ENCODE peak calls at places on chromosomes 3 and 15, in ten cellular contexts. U is esophagus muscularis mucosa, P is esophagus squamous epithelium, K is heart left ventricle, N is gastrocnemius medialis, Z is Peyer's patch, J is right lobe of liver, W is adrenal gland, R is uterus, X is A549. L is an unnamed sample.

GRCh38 chr15:38828031-38828532 is 263.5 kb upstream of the RASGRP1 start:
- DNase-seq in X (no peak), P (no peak), J (no peak), W (no peak), K (no peak), R (no peak), U (peak; percentile 90), Z (no peak), N (no peak), L (no peak)

GRCh38 chr3:53303957-53304356 is 43.4 kb downstream of the DCP1A start:
- DNase-seq in N (no peak), U (no peak), J (no peak), K (no peak), X (no peak), P (no peak), Z (no peak), R (no peak), W (peak; percentile 76), L (no peak)

GRCh38 chr3:162166543-162166942 is 669.9 kb downstream of the OTOL1 start:
- DNase-seq in J (no peak), U (no peak), N (no peak), X (no peak), P (no peak), K (no peak), W (no peak), Z (no peak), R (no peak), L (no peak)

GRCh38 chr15:67762610-67763368 is 62.5 kb upstream of the SKOR1 start:
- DNase-seq in W (peak; percentile 56), P (no peak), R (no peak), U (peak; percentile 86), J (no peak), K (no peak), Z (no peak), X (no peak), N (no peak), L (no peak)

GRCh38 chr3:33440578-33441321 is 545 bp upstream of the UBP1 start:
- DNase-seq in Z (peak; percentile 86), J (peak; percentile 68), X (peak; percentile 99), U (peak; percentile 100), K (peak; percentile 100), N (peak; percentile 100), W (peak; percentile 100), P (peak; percentile 99), R (peak; percentile 99), L (peak; percentile 99)

GRCh38 chr15:39592500-39592899 is 11.6 kb downstream of the THBS1 start:
- DNase-seq in R (no peak), J (no peak), W (no peak), P (no peak), N (no peak), X (no peak), Z (no peak), U (no peak), K (no peak), L (no peak)

GRCh38 chr3:98027084-98027445 is 8.1 kb downstream of the GABRR3 start:
- DNase-seq in Z (no peak), J (no peak), N (no peak), P (no peak), U (no peak), R (no peak), X (no peak), K (no peak), W (no peak), L (no peak)

GRCh38 chr3:177460100-177460499 is 262.8 kb upstream of the TBL1XR1 start:
- DNase-seq in N (no peak), K (no peak), J (no peak), U (no peak), P (no peak), Z (no peak), R (no peak), W (no peak), X (no peak), L (no peak)

GRCh38 chr3:101635954-101636798 is 40.8 kb downstream of the ZBTB11 start:
- DNase-seq in K (peak; percentile 52), X (peak; percentile 50), P (no peak), R (peak; percentile 46), U (peak; percentile 64), Z (no peak), N (peak; percentile 23), J (peak; percentile 55), W (peak; percentile 73), L (peak; percentile 21)

GRCh38 chr3:60708191-60708975 is 542.9 kb downstream of the FHIT start:
- DNase-seq in K (no peak), X (no peak), P (no peak), N (no peak), Z (no peak), R (no peak), U (no peak), J (no peak), W (no peak), L (no peak)

GRCh38 chr15:98154863-98155262 is 194.4 kb downstream of the ARRDC4 start:
- DNase-seq in W (no peak), J (no peak), P (no peak), N (no peak), R (no peak), X (no peak), K (no peak), Z (no peak), U (no peak), L (no peak)

GRCh38 chr15:98150084-98150483 is 189.6 kb downstream of the ARRDC4 start:
- DNase-seq in R (no peak), J (no peak), N (no peak), K (no peak), Z (no peak), U (no peak), X (no peak), W (no peak), P (no peak), L (no peak)

GRCh38 chr15:98151098-98151497 is 190.6 kb downstream of the ARRDC4 start:
- DNase-seq in W (no peak), P (no peak), K (no peak), U (no peak), N (no peak), R (no peak), J (no peak), X (no peak), Z (no peak), L (no peak)

GRCh38 chr15:98147415-98147814 is 186.9 kb downstream of the ARRDC4 start:
- DNase-seq in P (no peak), W (no peak), Z (no peak), N (no peak), R (no peak), U (no peak), K (no peak), J (no peak), X (no peak), L (no peak)

DNA sequence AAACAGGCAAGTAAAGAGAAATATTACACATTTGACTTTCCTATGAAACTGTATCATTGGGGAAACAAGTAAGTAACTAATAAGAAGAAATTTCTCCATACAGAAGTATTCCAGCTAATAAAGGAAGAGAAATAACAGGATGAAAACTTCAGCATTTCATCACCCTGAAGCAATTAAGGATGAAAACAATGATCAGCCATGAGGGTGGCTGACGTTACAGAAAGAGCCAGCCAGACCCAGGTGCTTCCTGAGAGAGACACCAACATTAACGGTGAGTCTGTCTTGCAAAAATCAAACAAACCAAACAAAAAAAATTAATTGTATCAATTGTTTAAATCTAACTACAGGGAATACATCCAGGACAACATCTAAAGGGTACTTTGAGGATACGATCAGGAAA is 190.0 kb downstream of the ARRDC4 start:
- DNase-seq in R (no peak), P (no peak), N (no peak), U (no peak), J (no peak), X (no peak), W (no peak), Z (no peak), K (no peak), L (no peak)
- H3K4me3 ChIP-seq in R (no peak overlapping the region), P (no peak overlapping the region), N (no peak overlapping the region), U (no peak overlapping the region), J (no peak overlapping the region), X (no peak overlapping the region), W (no peak overlapping the region), Z (no peak overlapping the region), K (no peak overlapping the region), L (no peak overlapping the region)

DNA sequence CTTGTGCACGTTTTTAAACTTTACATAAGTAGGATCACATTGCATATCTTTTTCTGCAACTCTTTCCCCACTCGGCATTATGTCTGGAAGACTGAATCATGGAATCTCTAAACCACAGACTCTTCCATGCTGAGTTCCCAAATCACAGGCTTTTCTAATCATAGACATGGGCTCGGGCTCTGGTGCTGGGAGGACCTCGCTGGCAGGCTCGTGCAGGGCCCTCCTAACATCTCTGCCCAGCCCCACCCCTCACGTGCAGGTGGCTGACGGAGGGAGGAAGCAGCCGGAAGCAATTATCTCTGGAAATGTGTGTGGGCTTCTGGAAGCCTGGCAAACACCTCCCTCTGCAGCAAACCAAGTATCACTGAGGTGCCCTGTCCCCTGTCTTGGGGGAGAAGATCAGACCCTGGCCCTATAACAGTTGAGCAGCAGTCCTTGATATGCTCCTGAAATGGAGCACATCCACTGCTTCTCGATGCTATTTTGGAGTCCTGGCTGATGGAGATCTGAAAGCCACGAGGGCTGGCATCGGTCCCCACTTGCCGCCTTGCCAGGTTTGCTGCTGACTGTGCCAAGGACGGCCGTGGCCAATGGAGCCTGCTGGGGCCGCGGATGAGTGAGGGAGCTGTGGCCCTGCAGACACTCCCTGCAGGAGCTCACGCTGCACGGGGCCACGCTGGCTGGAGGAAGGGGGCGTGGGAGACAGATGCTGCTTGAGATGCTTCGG is 4.4 kb upstream of the IQSEC1 start:
- DNase-seq in J (no peak), X (no peak), W (peak; percentile 86), K (peak; percentile 64), U (no peak), N (peak; percentile 68), Z (no peak), R (no peak), P (no peak), L (peak; percentile 44)
- TF ChIP-seq CTCF in J (no peak), X (no peak), W (no peak), K (no peak), U (no peak), N (no peak), Z (no peak), R (no peak), P (no peak), L (no peak)

GRCh38 chr15:81296673-81297072 is 27.3 kb downstream of the STARD5 start:
- DNase-seq in J (peak; percentile 57), X (no peak), N (peak; percentile 35), K (peak; percentile 53), R (no peak), P (no peak), U (no peak), Z (no peak), W (peak; percentile 34), L (peak; percentile 54)
- TF ChIP-seq POLR2A in J (peak; percentile 52), X (no peak), N (no peak), K (no peak), R (no peak), P (peak; percentile 50), U (no peak), Z (peak; percentile 39), W (no peak), L (no peak)

DNA sequence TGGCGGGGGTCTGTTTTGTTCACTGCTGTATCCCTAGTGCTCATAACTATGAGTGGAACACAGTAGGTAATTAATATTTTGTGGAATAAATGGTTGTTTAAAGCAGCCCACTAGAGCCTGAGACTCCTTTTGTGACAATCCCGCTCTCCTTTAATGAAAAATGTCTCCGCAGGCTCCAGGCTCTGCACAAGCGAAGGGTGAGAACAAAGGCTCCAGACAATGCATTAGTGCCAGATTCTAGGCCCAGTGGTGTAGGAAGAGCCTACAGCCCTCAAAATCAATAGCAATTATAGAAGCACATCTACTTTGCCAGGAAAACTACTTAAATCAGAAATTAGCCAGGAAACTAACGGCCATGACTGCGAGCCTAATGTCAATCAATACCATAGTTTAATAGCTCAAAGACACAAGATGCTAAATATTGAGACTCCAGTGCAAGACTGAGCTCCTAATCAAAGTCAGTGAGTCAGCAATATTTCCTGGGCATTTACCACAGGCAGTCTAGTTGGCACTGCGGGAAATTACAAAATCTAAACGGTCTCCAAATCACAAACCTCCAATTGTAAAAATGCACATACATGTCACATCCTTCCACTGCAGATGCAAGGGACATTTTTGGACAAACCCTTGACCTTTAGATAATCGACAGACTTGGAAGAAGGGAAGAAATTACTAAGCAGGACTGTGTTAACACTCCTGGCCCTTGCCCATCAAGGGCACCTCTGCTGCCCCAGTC is 2.3 kb downstream of the ANXA2 start:
- DNase-seq in W (no peak), U (no peak), P (no peak), N (no peak), X (no peak), Z (no peak), R (no peak), K (no peak), J (no peak), L (no peak)
- H3K4me3 ChIP-seq in W (no peak overlapping the region), U (peak overlapping the region; percentile 64), P (peak overlapping the region; percentile 81), N (peak overlapping the region; percentile 89), X (peak overlapping the region; percentile 88), Z (no peak overlapping the region), R (no peak overlapping the region), K (peak overlapping the region; percentile 75), J (no peak overlapping the region), L (no peak overlapping the region)

L was measured in lower leg skin.